ENCODE peak calls at places on chromosome 19, in eight cellular contexts. V is NCI-H1436, Y is upper lobe of right lung, T is iris pigment epithelial cell, Q is OCI-LY7, O is GM18507, S is AG09309, Z is D341Med. K is an unnamed sample.

GRCh38 chr19:58386576-58387337 is at the start of gene RPS5:
- DNase-seq in Q (peak; percentile 99), Z (peak; percentile 97), S (peak; percentile 98), V (peak; percentile 100), O (peak; percentile 99), Y (peak; percentile 96), T (peak; percentile 98), K (peak; percentile 96)

GRCh38 chr19:46955114-46955812 is 64.4 kb upstream of the NPAS1 start:
- DNase-seq in V (no peak), T (peak; percentile 79), Y (no peak), Q (peak; percentile 31), O (no peak), Z (no peak), S (no peak), K (no peak)

GRCh38 chr19:40321566-40322270 is 26.5 kb downstream of the C19orf47 start:
- DNase-seq in Q (no peak), O (no peak), V (no peak), Y (peak; percentile 53), Z (no peak), S (no peak), T (no peak), K (no peak)

GRCh38 chr19:34712606-34713261 is 21.3 kb upstream of the ZNF181 start:
- DNase-seq in Z (peak; percentile 75), V (peak; percentile 60), S (peak; percentile 52), Q (peak; percentile 82), Y (no peak), O (no peak), T (peak; percentile 81), K (peak; percentile 64)

GRCh38 chr19:40947114-40947513 is 44.0 kb upstream of the CYP2B6 start:
- DNase-seq in O (no peak), T (no peak), V (no peak), Z (no peak), Y (no peak), Q (no peak), S (no peak), K (no peak)

GRCh38 chr19:46009530-46010510 is 13.0 kb downstream of the PGLYRP1 start:
- DNase-seq in T (peak; percentile 68), V (peak; percentile 13), Z (peak; percentile 83), O (no peak), Q (peak; percentile 63), S (no peak), Y (peak; percentile 83), K (peak; percentile 66)

GRCh38 chr19:9498183-9498902 is at the start of gene ZNF560:
- DNase-seq in Y (no peak), V (no peak), O (no peak), Z (peak; percentile 31), Q (no peak), S (no peak), T (peak; percentile 58), K (no peak)

GRCh38 chr19:46859637-46860124 is 1.1 kb upstream of the ARHGAP35 start:
- DNase-seq in Z (no peak), Y (peak; percentile 77), Q (no peak), V (peak; percentile 82), O (no peak), S (no peak), T (peak; percentile 76), K (peak; percentile 73)

GRCh38 chr19:1884719-1885334 is 469 bp downstream of the ABHD17A start:
- DNase-seq in S (no peak), Y (no peak), Q (peak; percentile 28), V (no peak), T (no peak), O (no peak), Z (peak; percentile 63), K (no peak)

GRCh38 chr19:6412111-6412999 is 12.3 kb downstream of the KHSRP start:
- DNase-seq in O (peak; percentile 32), V (peak; percentile 36), Y (peak; percentile 66), Q (peak; percentile 60), Z (peak; percentile 78), T (no peak), S (no peak), K (peak; percentile 55)

GRCh38 chr19:45800009-45800553 is 7.4 kb upstream of the DMWD start:
- DNase-seq in Z (no peak), T (peak; percentile 58), S (no peak), Q (no peak), O (no peak), Y (no peak), V (no peak), K (no peak)

GRCh38 chr19:52010674-52011073 is 2.7 kb upstream of the ZNF615 start:
- DNase-seq in T (no peak), O (no peak), Y (no peak), S (no peak), Q (no peak), V (no peak), Z (no peak), K (no peak)

GRCh38 chr19:20077791-20078463 is at the start of gene ZNF90:
- DNase-seq in Y (peak; percentile 89), O (peak; percentile 8), Z (peak; percentile 77), Q (peak; percentile 93), S (peak; percentile 91), V (peak; percentile 80), T (peak; percentile 98), K (peak; percentile 74)

GRCh38 chr19:447064-447426 is 13.8 kb downstream of the SHC2 start:
- DNase-seq in Z (no peak), Q (no peak), T (no peak), V (no peak), O (no peak), S (no peak), Y (no peak), K (no peak)

GRCh38 chr19:19558636-19559035 is 20.6 kb downstream of the CILP2 start:
- DNase-seq in Q (no peak), Y (no peak), T (no peak), Z (no peak), S (no peak), O (no peak), V (no peak), K (no peak)